ENCODE peak calls at places on chromosomes 5 and 9, in eight cellular contexts. O is heart left ventricle, S is ovary, A is thyroid gland, C is body of pancreas, X is HepG2, T is transverse colon, F is HCT116. J is an unnamed sample.
A peak's percentile ranks its signal among the peaks of the same experiment; 100 is the strongest.

GRCh38 chr9:17862081-17862480 is 283.2 kb downstream of the SH3GL2 start:
- DNase-seq in O (peak; percentile 41), S (no peak), A (peak; percentile 1), C (no peak), X (no peak), T (no peak), F (no peak), J (peak; percentile 8)

GRCh38 chr9:37947987-37948386 is 44.1 kb upstream of the SLC25A51 start:
- DNase-seq in O (no peak), S (no peak), A (no peak), C (no peak), X (no peak), T (no peak), F (no peak), J (no peak)

GRCh38 chr9:136588663-136589464 is 43.0 kb upstream of the NOTCH1 start:
- DNase-seq in O (no peak), S (no peak), A (no peak), C (no peak), X (no peak), T (no peak), F (no peak), J (no peak)

GRCh38 chr9:97954550-97954989 is 16.6 kb upstream of the HEMGN start:
- DNase-seq in O (no peak), S (no peak), A (peak; percentile 64), C (peak; percentile 50), X (peak; percentile 52), T (peak; percentile 48), F (peak; percentile 59), J (peak; percentile 4)

GRCh38 chr9:136059321-136059791 is 35.7 kb downstream of the NACC2 start:
- DNase-seq in O (no peak), S (no peak), A (no peak), C (no peak), X (no peak), T (no peak), F (no peak), J (no peak)

GRCh38 chr5:16797949-16798348 is 138.1 kb downstream of the MYO10 start:
- DNase-seq in O (no peak), S (no peak), A (no peak), C (no peak), X (no peak), T (no peak), F (no peak), J (no peak)

GRCh38 chr5:545641-546375 is 21.6 kb upstream of the SLC9A3 start:
- DNase-seq in O (peak; percentile 12), S (no peak), A (no peak), C (no peak), X (no peak), T (peak; percentile 8), F (no peak), J (no peak)

GRCh38 chr5:132782101-132782500 is 5.1 kb upstream of the SEPTIN8 start:
- DNase-seq in O (no peak), S (no peak), A (no peak), C (no peak), X (no peak), T (no peak), F (no peak), J (no peak)

GRCh38 chr5:52481851-52482250 is 305.9 kb upstream of the ITGA1 start:
- DNase-seq in O (no peak), S (no peak), A (no peak), C (no peak), X (no peak), T (no peak), F (no peak), J (no peak)

GRCh38 chr9:16425572-16425971 is 444.9 kb downstream of the BNC2 start:
- DNase-seq in O (no peak), S (no peak), A (no peak), C (no peak), X (no peak), T (no peak), F (no peak), J (no peak)

DNA sequence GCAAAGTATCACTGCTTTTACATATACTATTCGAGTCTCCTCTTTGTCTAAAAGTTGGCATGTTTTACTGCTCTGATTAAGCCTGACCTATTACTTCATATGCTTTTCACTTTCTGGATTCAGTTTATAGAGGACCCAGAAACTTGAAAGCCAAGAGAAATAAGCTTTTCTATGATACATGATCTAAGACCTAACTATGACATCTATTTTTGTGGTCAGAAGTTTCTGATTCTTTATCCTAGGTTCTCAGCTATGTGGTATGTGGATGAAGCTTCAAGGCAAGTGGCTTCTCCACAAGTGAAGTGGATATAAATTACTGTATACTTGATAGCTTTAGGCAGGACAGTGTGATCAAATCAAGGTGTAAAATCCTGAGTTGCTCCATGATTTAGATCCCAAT is 6.3 kb downstream of the EDIL3 start:
- DNase-seq in O (no peak), S (no peak), A (no peak), C (no peak), X (no peak), T (no peak), F (no peak), J (no peak)
- H3K4me1 ChIP-seq in O (no peaks in the 10 kb centered on the region), S (peaks cover 4% of the 10 kb centered on the region), A (peaks cover 3% of the 10 kb centered on the region), C (peaks cover 15% of the 10 kb centered on the region), X (peaks cover 16% of the 10 kb centered on the region), T (peaks cover 3% of the 10 kb centered on the region), F (no peaks in the 10 kb centered on the region), J (peaks cover 11% of the 10 kb centered on the region)

DNA sequence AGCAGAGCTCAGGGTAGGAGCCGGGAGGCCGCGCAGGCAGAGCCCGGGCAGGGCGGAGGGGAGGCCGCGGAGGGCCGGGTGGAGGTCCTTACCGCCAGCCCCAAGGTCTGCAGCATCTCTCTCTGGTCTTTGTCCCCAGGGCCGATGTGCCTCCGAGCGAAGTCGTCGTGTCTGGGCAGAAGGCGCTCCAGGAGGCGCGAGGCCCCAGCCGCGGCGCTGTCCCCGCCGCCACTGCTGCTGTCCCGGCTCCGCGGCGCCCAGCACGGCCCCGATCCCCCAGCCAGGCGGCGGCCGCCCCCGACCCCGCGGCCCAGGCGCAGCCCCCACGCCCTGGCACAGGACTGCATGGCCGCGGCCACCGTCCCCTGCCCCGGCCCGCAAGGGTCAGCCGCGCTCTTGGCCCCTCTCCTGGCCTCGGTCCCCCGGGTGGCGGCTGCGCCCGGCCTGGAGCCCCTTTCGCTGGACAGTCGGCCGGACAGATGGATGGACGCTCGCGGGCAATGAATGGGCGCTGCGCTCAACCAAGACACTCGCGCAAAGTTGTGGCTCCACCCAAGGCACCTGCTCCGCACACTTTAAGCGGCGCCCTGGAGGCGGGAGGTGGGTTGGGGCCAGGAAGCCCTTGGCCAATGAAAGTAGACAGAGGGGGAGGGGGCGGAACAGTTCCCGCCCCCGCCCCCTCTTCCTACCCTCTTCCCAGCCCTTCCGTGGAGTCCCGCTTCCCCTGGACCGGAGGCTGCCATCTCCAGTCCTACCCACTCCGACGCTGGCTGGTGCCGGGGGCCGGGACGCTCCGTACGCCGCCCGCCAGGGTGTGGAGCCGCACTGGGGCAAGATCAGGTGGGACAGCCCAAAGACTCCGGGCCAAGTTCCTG is at the start of gene GLDC:
- DNase-seq in O (peak; percentile 31), S (peak; percentile 33), A (peak; percentile 89), C (peak; percentile 59), X (peak; percentile 90), T (peak; percentile 62), F (peak; percentile 79), J (peak; percentile 41)
- TF ChIP-seq POLR2A in O (no peak), S (no peak), A (peak; percentile 75), C (no peak), X (peak; percentile 80), T (no peak), F (peak; percentile 57), J (peak; percentile 29)

GRCh38 chr5:170484847-170485605 is 18.8 kb upstream of the KCNIP1 start:
- DNase-seq in O (no peak), S (no peak), A (no peak), C (no peak), X (no peak), T (no peak), F (no peak), J (no peak)

GRCh38 chr5:170486366-170486765 is 17.5 kb upstream of the KCNIP1 start:
- DNase-seq in O (no peak), S (no peak), A (no peak), C (no peak), X (no peak), T (no peak), F (no peak), J (no peak)

GRCh38 chr5:170484459-170484831 is 19.4 kb upstream of the KCNIP1 start:
- DNase-seq in O (no peak), S (no peak), A (no peak), C (no peak), X (no peak), T (no peak), F (no peak), J (no peak)

GRCh38 chr5:170483701-170484458 is 19.9 kb upstream of the KCNIP1 start:
- DNase-seq in O (no peak), S (no peak), A (no peak), C (peak; percentile 18), X (no peak), T (no peak), F (no peak), J (no peak)

DNA sequence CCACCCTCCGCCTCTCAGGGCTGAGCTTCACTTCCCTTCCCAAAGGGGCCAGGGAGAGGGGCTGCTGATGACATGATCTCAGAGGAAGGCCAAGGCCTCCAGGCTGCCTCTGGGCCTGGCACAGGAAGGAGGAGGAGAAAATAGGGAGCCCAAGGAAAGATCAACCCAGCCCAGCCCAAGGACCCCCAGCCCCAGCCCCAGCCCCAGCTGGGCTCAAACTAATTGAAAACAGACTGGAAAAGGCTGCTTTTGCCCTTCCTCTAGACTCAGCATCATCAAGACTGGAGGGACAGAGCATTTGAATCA is 18.3 kb upstream of the KCNIP1 start:
- DNase-seq in O (no peak), S (no peak), A (no peak), C (no peak), X (no peak), T (no peak), F (no peak), J (no peak)
- H3K27me3 ChIP-seq in O (no peaks in the 10 kb centered on the region), S (no peaks in the 10 kb centered on the region), A (no peaks in the 10 kb centered on the region), C (no peaks in the 10 kb centered on the region), X (peaks cover 9% of the 10 kb centered on the region), T (no peaks in the 10 kb centered on the region), F (no peaks in the 10 kb centered on the region), J (no peaks in the 10 kb centered on the region)

GRCh38 chr5:158698768-158699167 is 400.9 kb downstream of the EBF1 start:
- DNase-seq in O (no peak), S (no peak), A (no peak), C (no peak), X (no peak), T (no peak), F (no peak), J (no peak)

GRCh38 chr5:158700231-158700996 is 399.3 kb downstream of the EBF1 start:
- DNase-seq in O (no peak), S (no peak), A (no peak), C (no peak), X (no peak), T (no peak), F (no peak), J (no peak)

GRCh38 chr5:158699336-158699735 is 400.4 kb downstream of the EBF1 start:
- DNase-seq in O (no peak), S (no peak), A (no peak), C (no peak), X (no peak), T (no peak), F (no peak), J (no peak)

GRCh38 chr5:158701406-158702177 is 398.1 kb downstream of the EBF1 start:
- DNase-seq in O (no peak), S (peak; percentile 39), A (no peak), C (no peak), X (no peak), T (no peak), F (no peak), J (no peak)

DNA sequence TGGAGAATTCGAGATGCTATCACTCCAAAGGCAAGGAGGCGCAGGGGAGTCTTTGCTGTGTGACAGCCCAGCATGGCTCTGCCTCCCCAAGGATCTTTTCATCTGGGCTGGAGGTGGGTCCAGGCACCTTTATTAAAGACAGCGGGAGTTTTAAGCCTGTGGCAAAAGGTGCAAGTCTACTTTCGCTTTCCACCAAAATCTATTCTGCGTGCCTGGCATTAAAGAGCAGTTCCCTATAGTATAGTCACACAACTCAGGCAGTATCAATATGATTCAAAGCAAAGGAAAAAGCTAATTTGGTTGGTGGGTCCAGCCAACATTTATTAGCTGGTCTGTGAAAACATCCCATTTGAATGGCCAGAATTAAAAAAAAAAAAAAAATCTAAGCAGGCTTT is 398.7 kb downstream of the EBF1 start:
- DNase-seq in O (no peak), S (no peak), A (no peak), C (no peak), X (no peak), T (no peak), F (no peak), J (no peak)
- H3K4me1 ChIP-seq in O (no peaks in the 10 kb centered on the region), S (peaks cover 3% of the 10 kb centered on the region), A (no peaks in the 10 kb centered on the region), C (peaks cover 6% of the 10 kb centered on the region), X (no peaks in the 10 kb centered on the region), T (no peaks in the 10 kb centered on the region), F (no peaks in the 10 kb centered on the region), J (peaks cover 5% of the 10 kb centered on the region)